ENCODE peak calls at places on chromosomes 12 and 14, in ten cellular contexts. A is endothelial cell of umbilical vein, E is AG04450, F is ascending aorta, X is lung, O is endothelial cell, L is SK-N-SH, T is GM12865, J is foreskin fibroblast, P is stomach. Z is an unnamed sample.

GRCh38 chr12:56998981-56999380 is 7.4 kb downstream of the ZBTB39 start:
- DNase-seq in A (no peak), E (no peak), F (no peak), X (no peak), O (no peak), L (no peak), T (peak), J (no peak), P (no peak), Z (peak)

GRCh38 chr14:68675233-68675577 is 117.7 kb downstream of the ZFP36L1 start:
- DNase-seq in A (peak), E (no peak), F (no peak), X (no peak), O (no peak), L (no peak), T (no peak), J (peak), P (no peak), Z (no peak)

GRCh38 chr12:130438243-130438620 is 100.5 kb downstream of the PIWIL1 start:
- DNase-seq in A (no peak), E (no peak), F (no peak), X (no peak), O (no peak), L (no peak), T (no peak), J (no peak), P (no peak), Z (no peak)

GRCh38 chr12:78457951-78458350 is 406.6 kb upstream of the SYT1 start:
- DNase-seq in A (no peak), E (peak), F (no peak), X (no peak), O (no peak), L (no peak), T (peak), J (peak), P (no peak), Z (no peak)

GRCh38 chr12:103093499-103094106 is 136.1 kb downstream of the ASCL1 start:
- DNase-seq in A (no peak), E (no peak), F (no peak), X (no peak), O (no peak), L (no peak), T (no peak), J (no peak), P (peak), Z (no peak)

GRCh38 chr12:104602901-104603300 is 146.2 kb downstream of the CHST11 start:
- DNase-seq in A (no peak), E (no peak), F (no peak), X (no peak), O (no peak), L (no peak), T (no peak), J (peak), P (no peak), Z (no peak)

GRCh38 chr12:2049604-2050540 is 2.9 kb upstream of the CACNA1C start:
- DNase-seq in A (no peak), E (no peak), F (no peak), X (no peak), O (no peak), L (no peak), T (no peak), J (peak), P (no peak), Z (no peak)

GRCh38 chr12:112446008-112446725 is 27.4 kb downstream of the PTPN11 start:
- DNase-seq in A (no peak), E (no peak), F (no peak), X (no peak), O (no peak), L (no peak), T (no peak), J (no peak), P (no peak), Z (no peak)

GRCh38 chr12:58741226-58741625 is 179.1 kb downstream of the LRIG3 start:
- DNase-seq in A (no peak), E (no peak), F (no peak), X (no peak), O (no peak), L (no peak), T (no peak), J (peak), P (no peak), Z (no peak)

GRCh38 chr12:88247241-88247643 is 105.1 kb downstream of the TMTC3 start:
- DNase-seq in A (peak), E (no peak), F (no peak), X (no peak), O (no peak), L (no peak), T (no peak), J (peak), P (no peak), Z (no peak)

GRCh38 chr14:94936901-94937321 is 167.0 kb upstream of the GSC start:
- DNase-seq in A (no peak), E (no peak), F (no peak), X (no peak), O (no peak), L (peak), T (no peak), J (no peak), P (peak), Z (no peak)

GRCh38 chr14:44833376-44833775 is 128.4 kb downstream of the KLHL28 start:
- DNase-seq in A (no peak), E (no peak), F (no peak), X (no peak), O (no peak), L (no peak), T (no peak), J (peak), P (no peak), Z (no peak)

GRCh38 chr14:69658664-69659261 is 47.4 kb downstream of the SUSD6 start:
- DNase-seq in A (no peak), E (no peak), F (no peak), X (no peak), O (no peak), L (no peak), T (no peak), J (no peak), P (no peak), Z (peak)

GRCh38 chr12:62744551-62744950 is 190.4 kb downstream of the PPM1H start:
- DNase-seq in A (no peak), E (no peak), F (no peak), X (no peak), O (no peak), L (no peak), T (peak), J (peak), P (no peak), Z (no peak)

GRCh38 chr12:47547077-47547476 is 158.8 kb downstream of the RPAP3 start:
- DNase-seq in A (peak), E (peak), F (no peak), X (no peak), O (peak), L (no peak), T (no peak), J (peak), P (no peak), Z (no peak)

GRCh38 chr14:50260511-50260910 is 29.1 kb upstream of the SOS2 start:
- DNase-seq in A (peak), E (peak), F (no peak), X (no peak), O (peak), L (peak), T (peak), J (peak), P (no peak), Z (peak)

GRCh38 chr12:92561543-92561899 is 141.3 kb upstream of the PLEKHG7 start:
- DNase-seq in A (peak), E (peak), F (peak), X (peak), O (no peak), L (no peak), T (peak), J (peak), P (peak), Z (no peak)

GRCh38 chr12:130041983-130042812 is 120.1 kb upstream of the FZD10 start:
- DNase-seq in A (no peak), E (no peak), F (no peak), X (peak), O (no peak), L (peak), T (no peak), J (no peak), P (no peak), Z (peak)

GRCh38 chr14:76348898-76349297 is 27.0 kb upstream of the ESRRB start:
- DNase-seq in A (peak), E (no peak), F (no peak), X (no peak), O (no peak), L (peak), T (no peak), J (peak), P (no peak), Z (no peak)

GRCh38 chr14:68247867-68248266 is 428.3 kb downstream of the RAD51B start:
- DNase-seq in A (no peak), E (no peak), F (no peak), X (no peak), O (no peak), L (no peak), T (no peak), J (peak), P (no peak), Z (no peak)

GRCh38 chr12:109770861-109771670 is 57.4 kb downstream of the FAM222A start:
- DNase-seq in A (no peak), E (no peak), F (no peak), X (no peak), O (no peak), L (peak), T (no peak), J (no peak), P (peak), Z (no peak)

GRCh38 chr14:58705066-58705465 is 67.3 kb downstream of the DACT1 start:
- DNase-seq in A (no peak), E (no peak), F (no peak), X (no peak), O (no peak), L (peak), T (no peak), J (peak), P (no peak), Z (no peak)

GRCh38 chr12:69719336-69720316 is 19.0 kb upstream of the RAB3IP start:
- DNase-seq in A (no peak), E (no peak), F (no peak), X (no peak), O (no peak), L (no peak), T (no peak), J (no peak), P (no peak), Z (no peak)

GRCh38 chr14:81023095-81023710 is 67.8 kb downstream of the TSHR start:
- DNase-seq in A (no peak), E (no peak), F (no peak), X (no peak), O (no peak), L (no peak), T (no peak), J (no peak), P (no peak), Z (no peak)

GRCh38 chr12:133129368-133130037 is 571 bp downstream of the ZNF891 start:
- DNase-seq in A (no peak), E (no peak), F (no peak), X (no peak), O (no peak), L (no peak), T (no peak), J (no peak), P (no peak), Z (peak)

GRCh38 chr12:3150820-3151590 is 73.8 kb downstream of the TSPAN9 start:
- DNase-seq in A (peak), E (no peak), F (no peak), X (no peak), O (no peak), L (peak), T (no peak), J (peak), P (no peak), Z (no peak)

GRCh38 chr14:102993523-102993922 is 63.8 kb downstream of the CDC42BPB start:
- DNase-seq in A (peak), E (no peak), F (no peak), X (peak), O (no peak), L (no peak), T (no peak), J (peak), P (no peak), Z (no peak)

GRCh38 chr14:31898835-31899528 is 178.1 kb upstream of the ARHGAP5 start:
- DNase-seq in A (no peak), E (no peak), F (no peak), X (no peak), O (no peak), L (no peak), T (no peak), J (no peak), P (no peak), Z (no peak)

GRCh38 chr14:31897581-31898186 is 179.4 kb upstream of the ARHGAP5 start:
- DNase-seq in A (no peak), E (no peak), F (no peak), X (no peak), O (no peak), L (no peak), T (no peak), J (peak), P (no peak), Z (no peak)

GRCh38 chr14:31902002-31902401 is 175.1 kb upstream of the ARHGAP5 start:
- DNase-seq in A (no peak), E (no peak), F (no peak), X (no peak), O (no peak), L (no peak), T (no peak), J (no peak), P (peak), Z (no peak)

GRCh38 chr14:31902915-31903646 is 174.0 kb upstream of the ARHGAP5 start:
- DNase-seq in A (no peak), E (no peak), F (no peak), X (no peak), O (no peak), L (no peak), T (no peak), J (no peak), P (no peak), Z (no peak)
- TF ChIP-seq CTCF in A (no peak), E (no peak), F (no peak), X (no peak), O (no peak), L (no peak), T (no peak), J (no peak), P (no peak), Z (no peak)

GRCh38 chr12:16685107-16685506 is 79.1 kb upstream of the LMO3 start:
- DNase-seq in A (no peak), E (no peak), F (no peak), X (no peak), O (no peak), L (no peak), T (no peak), J (no peak), P (no peak), Z (no peak)
- TF ChIP-seq CTCF in A (no peak), E (peak), F (peak), X (no peak), O (peak), L (no peak), T (peak), J (peak), P (no peak), Z (no peak)

DNA sequence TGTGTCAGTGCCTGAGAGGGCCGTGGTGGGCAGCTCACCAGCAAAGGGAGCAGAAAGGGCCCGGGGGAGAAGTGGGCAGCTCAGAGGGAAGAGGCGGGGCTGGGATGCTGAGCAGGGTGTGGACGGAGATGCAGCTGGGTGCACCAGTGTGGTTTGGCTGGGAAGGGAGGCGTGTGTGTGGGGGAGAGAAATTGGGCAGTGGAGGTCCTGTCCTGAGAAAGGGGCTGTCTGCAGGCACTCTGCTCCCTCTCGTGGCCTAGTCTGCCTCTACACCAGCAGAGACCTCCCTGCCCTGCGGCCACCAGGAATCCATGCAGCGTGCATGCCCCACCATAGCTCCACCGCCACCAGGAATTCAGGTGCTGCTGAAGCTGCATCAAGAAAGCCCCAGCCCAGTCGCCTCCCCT is 6.4 kb downstream of the TMEM121 start:
- DNase-seq in A (no peak), E (no peak), F (no peak), X (no peak), O (peak), L (peak), T (peak), J (peak), P (no peak), Z (peak)
- TF ChIP-seq CTCF in A (peak), E (peak), F (peak), X (no peak), O (no peak), L (peak), T (peak), J (peak), P (no peak), Z (peak)

GRCh38 chr14:104680056-104680805 is 9.2 kb upstream of the INF2 start:
- DNase-seq in A (peak), E (no peak), F (peak), X (no peak), O (no peak), L (no peak), T (no peak), J (peak), P (peak), Z (no peak)
- TF ChIP-seq CTCF in A (no peak), E (no peak), F (no peak), X (no peak), O (no peak), L (no peak), T (no peak), J (no peak), P (no peak), Z (no peak)

GRCh38 chr12:54185919-54186318 is 2.9 kb downstream of the SMUG1 start:
- DNase-seq in A (no peak), E (no peak), F (no peak), X (no peak), O (no peak), L (no peak), T (no peak), J (no peak), P (no peak), Z (no peak)

GRCh38 chr12:54182981-54183380 is 5.8 kb downstream of the SMUG1 start:
- DNase-seq in A (no peak), E (no peak), F (no peak), X (no peak), O (no peak), L (no peak), T (no peak), J (no peak), P (no peak), Z (no peak)

GRCh38 chr12:54182086-54182485 is 6.7 kb downstream of the SMUG1 start:
- DNase-seq in A (no peak), E (no peak), F (no peak), X (no peak), O (no peak), L (no peak), T (no peak), J (no peak), P (no peak), Z (no peak)

GRCh38 chr12:54187075-54187474 is 1.7 kb downstream of the SMUG1 start:
- DNase-seq in A (no peak), E (no peak), F (no peak), X (no peak), O (no peak), L (no peak), T (no peak), J (no peak), P (no peak), Z (no peak)

DNA sequence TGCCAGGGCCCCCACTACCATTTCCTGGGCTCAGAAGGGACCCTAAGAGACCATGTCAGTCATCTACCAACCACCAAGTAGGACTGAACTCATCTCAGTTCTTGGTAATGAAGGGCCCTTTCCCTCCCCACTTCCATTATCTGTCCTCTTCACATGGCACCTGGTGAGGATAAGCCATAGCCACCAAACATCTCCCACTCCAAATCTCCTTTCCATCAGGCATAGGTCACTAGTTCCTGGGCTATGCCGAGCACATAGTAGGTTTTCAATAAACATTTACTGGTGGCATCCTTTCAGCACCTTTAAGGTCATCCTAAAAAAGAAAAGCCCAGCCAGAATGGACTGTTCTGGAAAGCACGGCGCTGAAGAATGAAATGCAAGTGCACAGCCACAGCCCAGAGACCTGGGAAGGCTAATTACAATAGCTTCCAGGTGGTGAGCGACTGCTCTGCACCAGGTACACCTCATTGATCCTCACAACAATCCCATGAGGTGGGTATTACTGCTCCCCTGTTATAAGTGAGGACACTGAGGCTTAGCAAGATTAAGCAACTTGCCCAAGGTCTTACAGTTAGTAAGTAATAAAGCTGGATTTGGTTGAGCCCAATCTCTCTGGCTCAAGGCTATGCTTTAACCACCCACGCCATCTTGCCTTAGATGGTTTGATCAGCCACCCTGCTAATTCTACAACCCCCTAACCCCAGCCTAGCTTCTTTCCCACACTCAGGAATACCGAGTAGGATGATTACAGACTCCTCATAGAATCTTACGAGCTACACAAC is 4.6 kb downstream of the SMUG1 start:
- DNase-seq in A (no peak), E (no peak), F (no peak), X (no peak), O (no peak), L (no peak), T (no peak), J (no peak), P (no peak), Z (no peak)
- TF ChIP-seq CTCF in A (no peak), E (no peak), F (no peak), X (no peak), O (no peak), L (no peak), T (no peak), J (no peak), P (no peak), Z (no peak)

GRCh38 chr14:74922752-74923401 is at the start of gene RPS6KL1:
- DNase-seq in A (peak), E (peak), F (peak), X (peak), O (peak), L (peak), T (peak), J (peak), P (peak), Z (peak)
- TF ChIP-seq CTCF in A (no peak), E (no peak), F (peak), X (no peak), O (no peak), L (no peak), T (no peak), J (no peak), P (no peak), Z (no peak)